ENCODE peak calls at places on chromosomes 6 and 20, in four cellular contexts. B is pancreas, T is mesothelial cell of epicardium, E is GM03348. C is an unnamed sample.

GRCh38 chr20:20017852-20018245 is 687 bp downstream of the NAA20 start:
- DNase-seq in B (no peak), T (no peak), E (no peak), C (no peak)

GRCh38 chr6:127841811-127842210 is 59.0 kb downstream of the THEMIS start:
- DNase-seq in B (no peak), T (no peak), E (peak), C (no peak)

GRCh38 chr6:156618600-156619205 is 158.5 kb upstream of the ARID1B start:
- DNase-seq in B (no peak), T (no peak), E (no peak), C (no peak)

GRCh38 chr20:9999660-10000059 is 35.1 kb upstream of the ANKEF1 start:
- DNase-seq in B (no peak), T (no peak), E (no peak), C (peak)

GRCh38 chr6:148867851-148868250 is 121.0 kb downstream of the UST start:
- DNase-seq in B (no peak), T (no peak), E (no peak), C (no peak)

GRCh38 chr6:36867471-36868224 is 7.0 kb downstream of the PPIL1 start:
- DNase-seq in B (no peak), T (no peak), E (no peak), C (no peak)

GRCh38 chr20:31695849-31696804 is 26.5 kb downstream of the BCL2L1 start:
- DNase-seq in B (no peak), T (no peak), E (peak), C (peak)

GRCh38 chr6:142374090-142374783 is 72.4 kb downstream of the ADGRG6 start:
- DNase-seq in B (no peak), T (no peak), E (no peak), C (no peak)

GRCh38 chr20:62887147-62887859 is 25.7 kb upstream of the TCFL5 start:
- DNase-seq in B (no peak), T (no peak), E (no peak), C (peak)

GRCh38 chr20:46084805-46085792 is 4.7 kb downstream of the NCOA5 start:
- DNase-seq in B (no peak), T (no peak), E (peak), C (peak)

GRCh38 chr6:96015321-96015790 is 418 bp upstream of the FUT9 start:
- DNase-seq in B (peak), T (no peak), E (no peak), C (no peak)

GRCh38 chr6:45002390-45002789 is 325.7 kb upstream of the RUNX2 start:
- DNase-seq in B (no peak), T (no peak), E (no peak), C (peak)

GRCh38 chr20:24502661-24503060 is 33.2 kb downstream of the SYNDIG1 start:
- DNase-seq in B (no peak), T (no peak), E (no peak), C (no peak)

GRCh38 chr6:159061146-159061545 is 16.4 kb upstream of the TAGAP start:
- DNase-seq in B (no peak), T (no peak), E (no peak), C (no peak)

GRCh38 chr20:53889411-53890148 is 180.8 kb downstream of the BCAS1 start:
- DNase-seq in B (no peak), T (no peak), E (no peak), C (no peak)

GRCh38 chr6:111598211-111598610 is 7.5 kb downstream of the TRAF3IP2 start:
- DNase-seq in B (no peak), T (no peak), E (no peak), C (no peak)

GRCh38 chr6:131368077-131368911 is 204.7 kb upstream of the ARG1 start:
- DNase-seq in B (peak), T (no peak), E (peak), C (peak)

GRCh38 chr6:96832780-96833179 is 4.5 kb downstream of the GPR63 start:
- DNase-seq in B (no peak), T (no peak), E (no peak), C (no peak)

GRCh38 chr6:68235192-68235812 is 399.8 kb upstream of the ADGRB3 start:
- DNase-seq in B (no peak), T (no peak), E (no peak), C (no peak)

GRCh38 chr20:14838663-14839650 is 501.5 kb upstream of the FLRT3 start:
- DNase-seq in B (no peak), T (no peak), E (no peak), C (peak)

GRCh38 chr20:36407196-36407733 is 101.1 kb downstream of the DLGAP4 start:
- DNase-seq in B (no peak), T (no peak), E (no peak), C (peak)

GRCh38 chr6:35164868-35165267 is 23.7 kb upstream of the TCP11 start:
- DNase-seq in B (no peak), T (no peak), E (no peak), C (no peak)

GRCh38 chr20:19205999-19206398 is 6.4 kb upstream of the SLC24A3 start:
- DNase-seq in B (peak), T (peak), E (peak), C (peak)

GRCh38 chr6:17472653-17473183 is 79.3 kb downstream of the CAP2 start:
- DNase-seq in B (no peak), T (no peak), E (no peak), C (peak)

GRCh38 chr6:108250240-108250866 is 10.5 kb downstream of the SNX3 start:
- DNase-seq in B (no peak), T (no peak), E (no peak), C (no peak)

GRCh38 chr6:113924199-113924791 is 46.7 kb downstream of the HDAC2 start:
- DNase-seq in B (no peak), T (no peak), E (peak), C (peak)

GRCh38 chr6:30841644-30842504 is 42.4 kb upstream of the DDR1 start:
- DNase-seq in B (no peak), T (no peak), E (no peak), C (no peak)

GRCh38 chr20:33673411-33674293 is 576 bp downstream of the NECAB3 start:
- DNase-seq in B (no peak), T (no peak), E (peak), C (no peak)

GRCh38 chr6:134980846-134981245 is 30.9 kb upstream of the ALDH8A1 start:
- DNase-seq in B (no peak), T (no peak), E (no peak), C (no peak)

GRCh38 chr20:53774487-53775203 is 181.0 kb upstream of the ZNF217 start:
- DNase-seq in B (no peak), T (no peak), E (peak), C (peak)

GRCh38 chr6:159110013-159110412 is 59.2 kb upstream of the FNDC1 start:
- DNase-seq in B (no peak), T (no peak), E (peak), C (peak)

GRCh38 chr6:62570372-62570771 is 284.3 kb upstream of the KHDRBS2 start:
- DNase-seq in B (no peak), T (no peak), E (no peak), C (no peak)

GRCh38 chr6:42279144-42279781 is 61.6 kb upstream of the MRPS10 start:
- DNase-seq in B (no peak), T (no peak), E (peak), C (peak)

C was measured in AG10803.